ENCODE peak calls at places on chromosomes 1 and 21, in ten cellular contexts. I is tibial artery; L is activated effector memory CD4-positive, alpha-beta T cell treated with Interleukin-2 at 50 U/mL for 16 hours; O is NCI-H1092; C is stimulated activated CD4-positive, alpha-beta T cell treated with anti-CD3 and anti-CD28 coated beads, Interleukin-4, amount 100 ng/mL, for 4 hours; V is mucosa of gallbladder; K is mesendoderm; Y is AML-193; S is HT1080; B is Daoy. X is an unnamed sample.

GRCh38 chr1:36859926-36860325 is 174.4 kb downstream of the GRIK3 start:
- DNase-seq in V (no peak), B (no peak), Y (no peak), K (no peak), C (no peak), I (no peak), O (no peak), L (no peak), S (no peak), X (no peak)

GRCh38 chr21:34553199-34553952 is 41.4 kb upstream of the KCNE1 start:
- DNase-seq in K (peak; percentile 79), I (no peak), Y (no peak), O (no peak), S (peak; percentile 88), L (no peak), B (peak; percentile 78), V (no peak), C (no peak), X (no peak)

GRCh38 chr1:245856944-245857531 is 650.0 kb downstream of the SMYD3 start:
- DNase-seq in I (no peak), L (no peak), V (no peak), K (peak; percentile 57), B (peak; percentile 58), C (no peak), Y (no peak), O (no peak), S (peak; percentile 53), X (no peak)

GRCh38 chr1:202176949-202177927 is 16.4 kb upstream of the LGR6 start:
- DNase-seq in V (no peak), C (no peak), K (no peak), I (no peak), O (no peak), Y (no peak), L (no peak), S (no peak), B (no peak), X (no peak)

GRCh38 chr1:50352428-50352827 is 70.8 kb downstream of the DMRTA2 start:
- DNase-seq in K (no peak), L (no peak), I (no peak), S (no peak), V (no peak), B (no peak), O (no peak), C (no peak), Y (no peak), X (no peak)

GRCh38 chr1:18123467-18123992 is 15.9 kb downstream of the IGSF21 start:
- DNase-seq in O (no peak), B (no peak), V (no peak), I (no peak), C (no peak), L (no peak), S (no peak), K (no peak), Y (no peak), X (no peak)

GRCh38 chr1:38848069-38848468 is 11.5 kb downstream of the RRAGC start:
- DNase-seq in K (no peak), I (no peak), C (no peak), S (no peak), L (no peak), O (no peak), B (no peak), Y (peak; percentile 92), V (no peak), X (no peak)

GRCh38 chr1:101308935-101309333 is 72.1 kb downstream of the S1PR1 start:
- DNase-seq in O (no peak), V (no peak), C (no peak), B (no peak), K (peak; percentile 25), Y (no peak), I (no peak), L (no peak), S (no peak), X (no peak)

GRCh38 chr21:35922618-35923017 is 137.7 kb downstream of the SETD4 start:
- DNase-seq in L (no peak), Y (no peak), K (no peak), S (peak; percentile 20), B (no peak), I (no peak), V (no peak), O (no peak), C (no peak), X (no peak)

GRCh38 chr1:41353744-41354143 is 7.5 kb upstream of the FOXO6 start:
- DNase-seq in I (peak; percentile 40), V (no peak), B (peak; percentile 74), O (no peak), K (no peak), L (no peak), S (no peak), Y (no peak), C (no peak), X (no peak)

GRCh38 chr1:45804671-45804973 is 1.2 kb downstream of the MAST2 start:
- DNase-seq in S (no peak), B (no peak), C (no peak), I (no peak), O (no peak), K (no peak), V (no peak), Y (no peak), L (no peak), X (no peak)

GRCh38 chr1:173202430-173203145 is 4.5 kb downstream of the TNFSF4 start:
- DNase-seq in Y (peak; percentile 40), L (no peak), V (peak; percentile 62), K (peak; percentile 60), I (no peak), C (no peak), B (peak; percentile 65), S (peak; percentile 59), O (no peak), X (no peak)

X was measured in activated B cell treated with CpG ODN at 0.5 μM for 24 hours.